ENCODE peak calls at places on chromosomes 3 and 15, in four cellular contexts. F is psoas muscle; G is anterior cingulate cortex; T is stimulated activated CD8-positive, alpha-beta memory T cell treated with anti-CD3 and anti-CD28 coated beads, Interleukin-4, amount 100 ng/mL, for 48 hours. R is an unnamed sample.

GRCh38 chr15:62739082-62739481 is 303.5 kb upstream of the TPM1 start:
- DNase-seq in F (no peak), G (no peak), T (no peak), R (no peak)

GRCh38 chr3:58383904-58384303 is 49.7 kb downstream of the PDHB start:
- DNase-seq in F (no peak), G (no peak), T (no peak), R (no peak)

GRCh38 chr3:51395493-51396213 is 4.6 kb downstream of the RBM15B start:
- DNase-seq in F (no peak), G (no peak), T (no peak), R (no peak)

GRCh38 chr3:116444819-116445290 is 432 bp downstream of the LSAMP start:
- DNase-seq in F (no peak), G (no peak), T (no peak), R (no peak)

GRCh38 chr15:75200765-75201608 is 695 bp upstream of the C15orf39 start:
- DNase-seq in F (no peak), G (no peak), T (peak; percentile 60), R (peak; percentile 87)

GRCh38 chr3:31960793-31961431 is 20.1 kb downstream of the OSBPL10 start:
- DNase-seq in F (no peak), G (no peak), T (no peak), R (no peak)

GRCh38 chr3:71378509-71378908 is 205.0 kb downstream of the FOXP1 start:
- DNase-seq in F (no peak), G (no peak), T (no peak), R (no peak)

GRCh38 chr3:186722457-186722856 is 5.3 kb downstream of the KNG1 start:
- DNase-seq in F (no peak), G (no peak), T (no peak), R (peak; percentile 29)

GRCh38 chr3:129966876-129967275 is 7.6 kb upstream of the TRH start:
- DNase-seq in F (no peak), G (no peak), T (no peak), R (no peak)

GRCh38 chr15:51846463-51847230 is 17.2 kb downstream of the TMOD3 start:
- DNase-seq in F (no peak), G (no peak), T (no peak), R (no peak)

GRCh38 chr15:37031198-37031597 is 69.2 kb downstream of the MEIS2 start:
- DNase-seq in F (no peak), G (no peak), T (no peak), R (no peak)

GRCh38 chr3:148240351-148240750 is 457.4 kb upstream of the AGTR1 start:
- DNase-seq in F (no peak), G (no peak), T (no peak), R (no peak)

GRCh38 chr3:48563382-48563918 is at the start of gene UCN2:
- DNase-seq in F (no peak), G (no peak), T (no peak), R (no peak)

GRCh38 chr3:78794431-78794830 is 973.4 kb downstream of the ROBO1 start:
- DNase-seq in F (no peak), G (no peak), T (no peak), R (no peak)

GRCh38 chr3:16303037-16303436 is 38.0 kb downstream of the OXNAD1 start:
- DNase-seq in F (no peak), G (no peak), T (no peak), R (no peak)

GRCh38 chr15:82643992-82644391 is 3.2 kb downstream of the CPEB1 start:
- DNase-seq in F (no peak), G (no peak), T (no peak), R (no peak)

GRCh38 chr3:80099559-80099958 is 331.8 kb upstream of the ROBO1 start:
- DNase-seq in F (no peak), G (no peak), T (no peak), R (no peak)

GRCh38 chr3:84960581-84960980 is 1.8 kb downstream of the CADM2 start:
- DNase-seq in F (no peak), G (no peak), T (no peak), R (no peak)

GRCh38 chr3:178625053-178625600 is 88.9 kb downstream of the KCNMB2 start:
- DNase-seq in F (no peak), G (no peak), T (no peak), R (no peak)

GRCh38 chr3:169268286-169268776 is 395.2 kb downstream of the MECOM start:
- DNase-seq in F (no peak), G (no peak), T (no peak), R (no peak)

GRCh38 chr15:48719668-48720067 is 74.2 kb upstream of the FBN1 start:
- DNase-seq in F (no peak), G (no peak), T (peak; percentile 26), R (no peak)

GRCh38 chr3:139434764-139435291 is 41.5 kb downstream of the RBP2 start:
- DNase-seq in F (no peak), G (no peak), T (no peak), R (no peak)

GRCh38 chr15:64857421-64857820 is 15.7 kb downstream of the PLEKHO2 start:
- DNase-seq in F (no peak), G (no peak), T (no peak), R (no peak)

GRCh38 chr3:195198424-195199346 is 72.3 kb downstream of the XXYLT1 start:
- DNase-seq in F (no peak), G (no peak), T (no peak), R (no peak)

GRCh38 chr3:133855772-133856171 is 39.9 kb downstream of the RAB6B start:
- DNase-seq in F (no peak), G (no peak), T (no peak), R (no peak)

GRCh38 chr3:195227871-195228270 is 43.1 kb downstream of the XXYLT1 start:
- DNase-seq in F (no peak), G (no peak), T (peak; percentile 14), R (no peak)

GRCh38 chr3:45965281-45966052 is 22.2 kb downstream of the CXCR6 start:
- DNase-seq in F (no peak), G (no peak), T (peak; percentile 52), R (no peak)

GRCh38 chr3:74905478-74905877 is 291.0 kb upstream of the CNTN3 start:
- DNase-seq in F (no peak), G (no peak), T (no peak), R (no peak)

GRCh38 chr3:182978387-182978786 is 2.0 kb downstream of the DCUN1D1 start:
- DNase-seq in F (no peak), G (no peak), T (no peak), R (no peak)

GRCh38 chr15:22265961-22266360 is 185.6 kb downstream of the OR4M2 start:
- DNase-seq in F (no peak), G (no peak), T (peak; percentile 23), R (no peak)

GRCh38 chr3:112568642-112569041 is 6.8 kb downstream of the SLC35A5 start:
- DNase-seq in F (no peak), G (no peak), T (no peak), R (no peak)

GRCh38 chr15:62125763-62126162 is 39.3 kb downstream of the C2CD4B start:
- DNase-seq in F (no peak), G (no peak), T (no peak), R (peak; percentile 74)

GRCh38 chr3:41158947-41159346 is 40.4 kb upstream of the CTNNB1 start:
- DNase-seq in F (no peak), G (no peak), T (peak; percentile 27), R (peak; percentile 72)

R was measured in colonic mucosa.